ENCODE peak calls at places on chromosomes 12 and 14, in four cellular contexts. One of them, this sample, is unnamed.

GRCh38 chr12:82326905-82327503 is 31.2 kb downstream of the CCDC59 start:
- DNase-seq in HepG2: peak
- DNase-seq in K562: peak
- DNase-seq in GM12878: no peak
- DNase-seq in this sample: no peak

GRCh38 chr12:98188649-98189048 is 326.7 kb upstream of the TMPO start:
- DNase-seq in HepG2: no peak
- DNase-seq in K562: no peak
- DNase-seq in GM12878: no peak
- DNase-seq in this sample: no peak

GRCh38 chr14:57871487-57872080 is 5.7 kb upstream of the SLC35F4 start:
- DNase-seq in HepG2: peak
- DNase-seq in K562: peak
- DNase-seq in GM12878: peak
- DNase-seq in this sample: no peak

GRCh38 chr12:47014474-47014873 is 64.9 kb upstream of the PCED1B start:
- DNase-seq in HepG2: no peak
- DNase-seq in K562: no peak
- DNase-seq in GM12878: no peak
- DNase-seq in this sample: no peak

GRCh38 chr12:6567824-6568617 is at the start of gene NOP2:
- DNase-seq in HepG2: peak
- DNase-seq in K562: peak
- DNase-seq in GM12878: peak
- DNase-seq in this sample: peak

GRCh38 chr12:79233341-79233761 is 368.8 kb downstream of the SYT1 start:
- DNase-seq in HepG2: no peak
- DNase-seq in K562: no peak
- DNase-seq in GM12878: peak
- DNase-seq in this sample: no peak

GRCh38 chr14:96284008-96284407 is 28.0 kb downstream of the BDKRB1 start:
- DNase-seq in HepG2: no peak
- DNase-seq in K562: no peak
- DNase-seq in GM12878: no peak
- DNase-seq in this sample: no peak

GRCh38 chr12:108337235-108338223 is 1.6 kb downstream of the CMKLR1 start:
- DNase-seq in HepG2: peak
- DNase-seq in K562: peak
- DNase-seq in GM12878: no peak
- DNase-seq in this sample: peak

GRCh38 chr14:31037709-31038221 is 11.6 kb upstream of the STRN3 start:
- DNase-seq in HepG2: peak
- DNase-seq in K562: no peak
- DNase-seq in GM12878: no peak
- DNase-seq in this sample: no peak

GRCh38 chr12:107017042-107017441 is 30.1 kb upstream of the MTERF2 start:
- DNase-seq in HepG2: no peak
- DNase-seq in K562: no peak
- DNase-seq in GM12878: no peak
- DNase-seq in this sample: no peak

GRCh38 chr14:37903561-37904191 is 304.0 kb upstream of the SSTR1 start:
- DNase-seq in HepG2: peak
- DNase-seq in K562: peak
- DNase-seq in GM12878: no peak
- DNase-seq in this sample: no peak

GRCh38 chr12:84056-84455 is 17.5 kb downstream of the IQSEC3 start:
- DNase-seq in HepG2: no peak
- DNase-seq in K562: no peak
- DNase-seq in GM12878: no peak
- DNase-seq in this sample: no peak

GRCh38 chr12:39622306-39622705 is 2.7 kb upstream of the ABCD2 start:
- DNase-seq in HepG2: no peak
- DNase-seq in K562: no peak
- DNase-seq in GM12878: no peak
- DNase-seq in this sample: no peak

GRCh38 chr14:97485172-97485571 is 688.0 kb downstream of the VRK1 start:
- DNase-seq in HepG2: no peak
- DNase-seq in K562: no peak
- DNase-seq in GM12878: no peak
- DNase-seq in this sample: no peak

GRCh38 chr14:68215628-68216027 is 396.0 kb downstream of the RAD51B start:
- DNase-seq in HepG2: no peak
- DNase-seq in K562: no peak
- DNase-seq in GM12878: peak
- DNase-seq in this sample: no peak

GRCh38 chr12:76777765-76778216 is 13.9 kb downstream of the ZDHHC17 start:
- DNase-seq in HepG2: no peak
- DNase-seq in K562: no peak
- DNase-seq in GM12878: peak
- DNase-seq in this sample: no peak

GRCh38 chr12:70364695-70365397 is 1.2 kb upstream of the KCNMB4 start:
- DNase-seq in HepG2: no peak
- DNase-seq in K562: no peak
- DNase-seq in GM12878: no peak
- DNase-seq in this sample: no peak

GRCh38 chr12:76820888-76821482 is 57.1 kb downstream of the ZDHHC17 start:
- DNase-seq in HepG2: peak
- DNase-seq in K562: peak
- DNase-seq in GM12878: no peak
- DNase-seq in this sample: no peak

GRCh38 chr12:45050331-45050750 is 558 bp downstream of the DBX2 start:
- DNase-seq in HepG2: no peak
- DNase-seq in K562: no peak
- DNase-seq in GM12878: no peak
- DNase-seq in this sample: peak

GRCh38 chr14:39175445-39176262 is 600 bp downstream of the PNN start:
- DNase-seq in HepG2: peak
- DNase-seq in K562: no peak
- DNase-seq in GM12878: no peak
- DNase-seq in this sample: no peak

GRCh38 chr12:127245009-127245408 is 1022.0 kb upstream of the TMEM132C start:
- DNase-seq in HepG2: no peak
- DNase-seq in K562: no peak
- DNase-seq in GM12878: no peak
- DNase-seq in this sample: no peak

GRCh38 chr12:127240249-127240929 is 1026.6 kb upstream of the TMEM132C start:
- DNase-seq in HepG2: no peak
- DNase-seq in K562: no peak
- DNase-seq in GM12878: no peak
- DNase-seq in this sample: no peak

GRCh38 chr12:127241056-127241830 is 1025.7 kb upstream of the TMEM132C start:
- DNase-seq in HepG2: no peak
- DNase-seq in K562: no peak
- DNase-seq in GM12878: no peak
- DNase-seq in this sample: no peak

GRCh38 chr12:127247937-127248336 is 1019.0 kb upstream of the TMEM132C start:
- DNase-seq in HepG2: no peak
- DNase-seq in K562: peak
- DNase-seq in GM12878: no peak
- DNase-seq in this sample: no peak

GRCh38 chr12:127245437-127245836 is 1021.5 kb upstream of the TMEM132C start:
- DNase-seq in HepG2: no peak
- DNase-seq in K562: no peak
- DNase-seq in GM12878: no peak
- DNase-seq in this sample: no peak
- TF ChIP-seq ATF3 in HepG2: no peak
- TF ChIP-seq ATF3 in K562: no peak
- TF ChIP-seq ATF3 in GM12878: no peak
- TF ChIP-seq ATF3 in this sample: no peak

GRCh38 chr12:117538926-117539325 is 177.5 kb upstream of the NOS1 start:
- DNase-seq in HepG2: no peak
- DNase-seq in K562: no peak
- DNase-seq in GM12878: no peak
- DNase-seq in this sample: no peak

GRCh38 chr12:117538032-117538690 is 176.7 kb upstream of the NOS1 start:
- DNase-seq in HepG2: no peak
- DNase-seq in K562: no peak
- DNase-seq in GM12878: no peak
- DNase-seq in this sample: no peak

DNA sequence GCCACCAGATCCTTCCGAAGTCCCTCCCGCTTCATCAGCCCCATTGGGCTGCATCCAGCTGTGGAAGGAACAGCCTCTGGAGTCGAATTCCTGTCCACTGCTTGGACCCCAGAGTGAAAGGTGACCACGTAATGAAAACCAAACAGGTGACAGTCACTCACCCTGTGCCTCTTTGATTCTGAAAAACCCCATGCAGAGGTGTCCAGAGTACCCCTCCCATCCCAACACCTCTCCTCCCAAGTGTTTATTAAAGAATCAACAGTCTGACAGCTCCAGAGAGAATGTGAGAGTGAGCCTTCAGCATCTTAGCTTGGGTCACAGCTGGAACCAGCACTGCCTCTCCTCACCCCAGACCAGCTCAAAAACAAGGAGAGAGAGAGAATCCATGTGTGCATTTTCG is 178.6 kb upstream of the NOS1 start:
- DNase-seq in HepG2: no peak
- DNase-seq in K562: no peak
- DNase-seq in GM12878: no peak
- DNase-seq in this sample: no peak
- TF ChIP-seq CBX5 in HepG2: no peak
- TF ChIP-seq CBX5 in K562: no peak
- TF ChIP-seq CBX5 in GM12878: no peak
- TF ChIP-seq CBX5 in this sample: no peak

GRCh38 chr14:51087024-51087423 is 7.9 kb downstream of the TRIM9 start:
- DNase-seq in HepG2: no peak
- DNase-seq in K562: peak
- DNase-seq in GM12878: no peak
- DNase-seq in this sample: no peak
- TF ChIP-seq ATF3 in HepG2: no peak
- TF ChIP-seq ATF3 in K562: no peak
- TF ChIP-seq ATF3 in GM12878: no peak
- TF ChIP-seq ATF3 in this sample: no peak

DNA sequence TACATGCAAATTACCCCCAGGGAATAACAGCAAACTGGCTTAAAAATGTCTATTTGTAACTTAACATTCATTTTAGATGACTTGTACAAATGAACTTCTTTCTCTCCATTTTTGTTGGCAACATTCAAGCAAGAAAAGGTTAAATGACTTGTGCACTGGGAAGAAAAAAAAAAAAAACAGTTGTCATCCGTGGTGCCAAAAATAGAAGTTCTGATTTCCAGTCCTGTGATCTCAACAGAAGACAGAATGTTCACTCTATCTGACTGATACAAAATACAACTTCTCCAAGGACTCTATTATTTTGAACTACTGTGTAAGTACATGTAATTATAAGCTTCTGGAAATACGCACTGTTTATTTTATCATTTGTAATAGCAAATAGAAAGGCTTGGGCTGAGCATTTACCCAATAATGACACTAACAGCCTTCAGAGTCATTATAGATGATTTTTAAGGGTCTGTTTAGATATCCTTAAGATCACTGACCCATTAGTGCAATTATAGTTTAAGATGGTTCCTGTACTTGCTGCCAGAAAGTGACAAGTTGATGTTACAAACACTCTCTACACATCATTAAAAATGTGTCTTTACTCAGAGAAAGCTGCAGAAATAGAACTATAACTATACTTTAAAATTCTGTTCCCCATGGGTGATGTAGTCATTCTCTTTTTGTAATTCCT is 59.9 kb downstream of the LIN7A start:
- DNase-seq in HepG2: no peak
- DNase-seq in K562: no peak
- DNase-seq in GM12878: no peak
- DNase-seq in this sample: no peak
- TF ChIP-seq CBX5 in HepG2: no peak
- TF ChIP-seq CBX5 in K562: no peak
- TF ChIP-seq CBX5 in GM12878: no peak
- TF ChIP-seq CBX5 in this sample: no peak

GRCh38 chr14:93027810-93028723 is 87.7 kb downstream of the ITPK1 start:
- DNase-seq in HepG2: no peak
- DNase-seq in K562: no peak
- DNase-seq in GM12878: no peak
- DNase-seq in this sample: no peak
- TF ChIP-seq ATF3 in HepG2: no peak
- TF ChIP-seq ATF3 in K562: no peak
- TF ChIP-seq ATF3 in GM12878: no peak
- TF ChIP-seq ATF3 in this sample: no peak

GRCh38 chr12:123671876-123672275 is 963 bp downstream of the TCTN2 start:
- DNase-seq in HepG2: no peak
- DNase-seq in K562: no peak
- DNase-seq in GM12878: no peak
- DNase-seq in this sample: no peak
- TF ChIP-seq CBX5 in HepG2: no peak
- TF ChIP-seq CBX5 in K562: no peak
- TF ChIP-seq CBX5 in GM12878: no peak
- TF ChIP-seq CBX5 in this sample: no peak

This sample was measured in H1.